ENCODE peak calls at places on chromosomes 5 and 9, in seven cellular contexts. L is right lobe of liver, I is Peyer's patch, S is ovary, U is heart left ventricle, K is A549, V is HCT116. G is an unnamed sample.

GRCh38 chr5:13941468-13941867 is 3.0 kb downstream of the DNAH5 start:
- DNase-seq in L (no peak), I (no peak), S (no peak), U (no peak), K (no peak), V (no peak), G (no peak)

GRCh38 chr9:30524311-30524710 is 1860.1 kb upstream of the ACO1 start:
- DNase-seq in L (no peak), I (no peak), S (no peak), U (no peak), K (no peak), V (no peak), G (no peak)

GRCh38 chr5:154164182-154164581 is 26.4 kb upstream of the GALNT10 start:
- DNase-seq in L (no peak), I (no peak), S (no peak), U (no peak), K (no peak), V (no peak), G (no peak)

GRCh38 chr5:90440644-90441043 is 31.1 kb upstream of the CETN3 start:
- DNase-seq in L (no peak), I (no peak), S (no peak), U (no peak), K (no peak), V (no peak), G (no peak)

GRCh38 chr9:105296889-105297288 is 52.4 kb downstream of the SLC44A1 start:
- DNase-seq in L (no peak), I (no peak), S (no peak), U (no peak), K (peak; percentile 83), V (peak; percentile 18), G (no peak)

GRCh38 chr5:80703747-80704146 is 49.0 kb upstream of the DHFR start:
- DNase-seq in L (no peak), I (no peak), S (no peak), U (no peak), K (no peak), V (no peak), G (no peak)

GRCh38 chr9:92140074-92140753 is 25.0 kb upstream of the SPTLC1 start:
- DNase-seq in L (peak; percentile 90), I (peak; percentile 68), S (peak; percentile 87), U (peak; percentile 72), K (peak; percentile 72), V (peak; percentile 38), G (peak; percentile 91)

GRCh38 chr5:45696206-45696836 is at the start of gene HCN1:
- DNase-seq in L (peak; percentile 83), I (no peak), S (peak; percentile 63), U (peak; percentile 69), K (peak; percentile 65), V (no peak), G (peak; percentile 76)

GRCh38 chr9:75812139-75812538 is 78.3 kb upstream of the PCSK5 start:
- DNase-seq in L (no peak), I (no peak), S (no peak), U (no peak), K (no peak), V (no peak), G (no peak)

GRCh38 chr9:68851657-68852056 is 146.6 kb downstream of the PIP5K1B start:
- DNase-seq in L (no peak), I (no peak), S (no peak), U (no peak), K (no peak), V (no peak), G (no peak)

GRCh38 chr9:130714586-130715110 is 21.1 kb downstream of the EXOSC2 start:
- DNase-seq in L (no peak), I (no peak), S (no peak), U (no peak), K (no peak), V (no peak), G (no peak)

GRCh38 chr9:130713286-130713975 is 19.9 kb downstream of the EXOSC2 start:
- DNase-seq in L (peak; percentile 69), I (peak; percentile 28), S (no peak), U (peak; percentile 58), K (no peak), V (no peak), G (peak; percentile 73)

GRCh38 chr9:130711469-130711868 is 17.9 kb downstream of the EXOSC2 start:
- DNase-seq in L (no peak), I (no peak), S (no peak), U (no peak), K (no peak), V (no peak), G (no peak)

GRCh38 chr9:130710822-130711352 is 17.3 kb downstream of the EXOSC2 start:
- DNase-seq in L (no peak), I (no peak), S (no peak), U (no peak), K (no peak), V (no peak), G (no peak)

DNA sequence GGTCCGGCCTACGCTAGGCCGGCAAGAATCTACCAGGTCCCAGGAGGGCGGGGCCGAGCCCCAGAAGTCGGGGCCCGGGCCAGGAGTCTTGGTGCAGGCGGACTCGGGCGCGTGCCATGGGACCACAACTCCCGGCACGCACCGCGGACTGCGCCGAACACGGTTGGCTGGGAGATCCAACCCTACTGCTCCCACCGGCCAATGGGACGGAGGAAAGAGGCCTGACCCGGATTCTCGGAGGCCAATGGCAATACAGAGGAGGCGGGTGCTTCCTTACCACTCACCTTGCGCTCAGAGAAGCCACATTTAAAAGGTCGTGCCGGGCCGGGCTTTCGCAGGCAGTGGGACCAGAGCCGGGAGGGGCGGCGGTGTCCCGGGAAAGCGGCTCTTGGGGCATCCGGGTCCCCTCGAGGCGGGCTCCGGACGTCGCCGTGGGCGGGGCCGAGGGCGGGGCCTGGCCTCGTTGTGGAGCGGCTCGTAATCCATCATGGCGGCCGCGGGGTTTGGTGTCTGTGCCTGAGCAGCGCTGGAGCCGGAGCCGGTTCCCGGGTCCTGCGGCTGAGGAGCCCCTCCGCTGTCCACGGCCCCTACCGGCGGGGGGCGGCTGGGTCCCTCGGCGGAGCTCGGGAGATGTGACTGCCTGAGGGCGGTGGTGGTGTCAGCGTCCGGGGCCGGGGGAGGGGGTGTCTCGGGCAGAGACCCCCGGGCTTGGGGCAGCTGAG is 19.1 kb downstream of the EXOSC2 start:
- DNase-seq in L (peak; percentile 99), I (peak; percentile 97), S (peak; percentile 98), U (peak; percentile 99), K (peak; percentile 99), V (peak; percentile 96), G (peak; percentile 100)
- TF ChIP-seq POLR2A in L (peak; percentile 82), I (peak; percentile 86), S (peak; percentile 64), U (no peak), K (peak; percentile 61), V (no peak), G (peak; percentile 46)

GRCh38 chr9:23145467-23145866 is 680.6 kb downstream of the ELAVL2 start:
- DNase-seq in L (no peak), I (no peak), S (no peak), U (no peak), K (no peak), V (no peak), G (no peak)
- TF ChIP-seq POLR2A in L (no peak), I (no peak), S (no peak), U (no peak), K (no peak), V (no peak), G (no peak)

GRCh38 chr9:96255698-96256097 is 46.3 kb downstream of the HSD17B3 start:
- DNase-seq in L (no peak), I (no peak), S (no peak), U (no peak), K (no peak), V (no peak), G (no peak)

GRCh38 chr9:96253059-96253696 is 48.8 kb downstream of the HSD17B3 start:
- DNase-seq in L (no peak), I (no peak), S (no peak), U (no peak), K (no peak), V (no peak), G (no peak)

GRCh38 chr9:96251451-96251850 is 50.5 kb downstream of the HSD17B3 start:
- DNase-seq in L (no peak), I (no peak), S (no peak), U (no peak), K (no peak), V (no peak), G (no peak)

GRCh38 chr9:96258967-96259366 is 43.0 kb downstream of the HSD17B3 start:
- DNase-seq in L (no peak), I (no peak), S (no peak), U (no peak), K (no peak), V (peak; percentile 33), G (no peak)

GRCh38 chr9:96256800-96257199 is 45.2 kb downstream of the HSD17B3 start:
- DNase-seq in L (no peak), I (no peak), S (no peak), U (no peak), K (no peak), V (peak; percentile 82), G (no peak)
- TF ChIP-seq POLR2A in L (no peak), I (no peak), S (no peak), U (no peak), K (no peak), V (no peak), G (no peak)

DNA sequence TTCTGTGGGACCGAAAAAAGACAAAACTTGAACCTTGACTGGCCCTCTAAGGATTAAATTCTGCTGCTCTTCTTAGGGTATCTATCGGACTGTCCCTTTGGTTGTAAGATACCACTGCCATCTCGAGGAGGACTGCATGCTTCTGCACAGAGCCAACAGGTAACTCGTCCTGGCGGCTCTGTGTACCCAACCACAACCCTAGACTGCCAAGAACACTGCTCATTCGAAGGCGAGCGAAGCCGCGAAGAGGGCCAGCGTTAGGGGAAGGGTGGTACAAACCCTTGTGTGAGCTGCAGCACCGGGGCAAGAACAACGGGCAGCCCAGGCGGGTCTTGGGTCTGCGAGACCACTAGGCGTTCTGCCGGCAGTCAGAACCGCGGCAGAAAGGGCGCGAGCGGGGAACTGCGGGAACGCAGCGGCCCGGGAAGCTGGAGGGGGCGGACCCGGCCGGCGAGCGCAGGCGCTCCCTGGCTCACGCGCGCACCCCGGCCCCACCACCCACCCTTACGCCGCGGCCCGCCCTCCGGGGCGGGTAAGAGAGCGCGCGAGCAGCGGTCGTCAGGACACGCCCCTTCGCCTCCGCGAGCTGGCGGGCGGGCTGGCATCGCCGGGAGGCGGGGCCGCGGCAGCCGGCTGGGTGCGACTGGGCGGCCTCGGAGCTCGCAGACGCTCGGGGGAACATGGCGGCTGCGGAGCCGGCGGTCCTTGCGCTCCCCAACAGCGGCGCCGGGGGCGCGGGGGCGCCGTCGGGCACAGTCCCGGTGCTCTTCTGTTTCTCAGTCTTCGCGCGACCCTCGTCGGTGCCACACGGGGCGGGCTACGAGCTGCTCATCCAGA is at the start of gene ISOC1:
- DNase-seq in L (peak; percentile 96), I (peak; percentile 87), S (peak; percentile 94), U (peak; percentile 94), K (peak; percentile 87), V (peak; percentile 74), G (peak; percentile 95)
- TF ChIP-seq POLR2A in L (peak; percentile 98), I (peak; percentile 66), S (peak; percentile 50), U (peak; percentile 44), K (peak; percentile 76), V (peak; percentile 88), G (no peak)

DNA sequence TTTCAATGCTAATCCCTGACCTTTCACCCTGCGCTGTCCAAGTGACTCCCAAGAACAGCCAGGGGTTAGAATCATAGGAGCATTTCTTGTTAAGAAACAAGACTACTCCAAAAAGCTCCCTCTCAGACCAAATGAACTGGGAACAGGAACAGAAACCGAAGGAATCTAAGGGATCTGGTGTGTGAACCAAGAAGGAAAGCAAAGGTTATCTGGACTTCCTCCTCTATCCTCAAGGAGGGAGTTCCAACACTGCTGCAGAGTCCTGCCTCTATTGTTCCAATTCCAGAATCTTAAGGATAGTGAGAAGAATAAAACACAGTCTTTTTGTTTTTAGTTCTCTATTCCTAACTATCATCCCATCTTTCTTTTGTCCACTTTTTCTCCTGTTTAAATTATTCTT is 87.2 kb downstream of the EPB41L4A start:
- DNase-seq in L (no peak), I (no peak), S (no peak), U (no peak), K (no peak), V (no peak), G (no peak)
- TF ChIP-seq POLR2A in L (no peak), I (no peak), S (no peak), U (no peak), K (no peak), V (no peak), G (no peak)

G was measured in sigmoid colon.